ENCODE peak calls at places on chromosomes 13 and 19, in seven cellular contexts. K is IMR-90, L is H9, P is H1, F is mesenchymal stem cell, J is neuronal stem cell, Q is trophoblast cell. T is an unnamed sample.

GRCh38 chr13:106499905-106500304 is 35.6 kb downstream of the EFNB2 start:
- DNase-seq in K (peak; percentile 47), Q (no peak), P (no peak), L (no peak), F (no peak), J (no peak), T (no peak)

GRCh38 chr13:73210218-73210883 is 151.5 kb downstream of the KLF5 start:
- DNase-seq in K (no peak), J (no peak), F (no peak), L (no peak), Q (peak; percentile 82), P (no peak), T (no peak)

GRCh38 chr19:18789883-18790565 is 1.1 kb downstream of the COMP start:
- DNase-seq in J (no peak), L (peak; percentile 81), P (peak; percentile 27), Q (no peak), K (no peak), F (no peak), T (peak; percentile 58)

GRCh38 chr19:46617566-46618079 is 7.3 kb downstream of the PTGIR start:
- DNase-seq in J (no peak), P (no peak), K (no peak), Q (no peak), F (no peak), L (no peak), T (no peak)

GRCh38 chr13:34358811-34359513 is 541.0 kb downstream of the RFC3 start:
- DNase-seq in J (no peak), F (peak; percentile 93), L (no peak), P (no peak), Q (no peak), K (peak; percentile 72), T (no peak)

GRCh38 chr19:45852941-45853340 is 10.0 kb downstream of the SYMPK start:
- DNase-seq in L (no peak), P (no peak), Q (peak; percentile 53), F (no peak), J (no peak), K (no peak), T (no peak)

GRCh38 chr19:32070101-32070500 is 275.3 kb upstream of the ZNF507 start:
- DNase-seq in P (no peak), L (no peak), J (no peak), Q (no peak), K (no peak), F (no peak), T (no peak)

GRCh38 chr19:2494447-2495129 is 18.7 kb downstream of the GADD45B start:
- DNase-seq in L (no peak), K (peak; percentile 79), F (peak; percentile 96), J (no peak), Q (peak; percentile 81), P (no peak), T (peak; percentile 67)

GRCh38 chr13:105918842-105919741 is 616.4 kb downstream of the EFNB2 start:
- DNase-seq in F (peak; percentile 86), J (no peak), L (peak; percentile 51), Q (peak; percentile 95), P (no peak), K (peak; percentile 82), T (peak; percentile 90)

GRCh38 chr19:10654610-10655456 is 687 bp downstream of the ILF3 start:
- DNase-seq in K (no peak), Q (peak; percentile 58), F (peak; percentile 54), P (peak; percentile 72), L (peak; percentile 85), J (peak; percentile 84), T (peak; percentile 91)

GRCh38 chr13:112693831-112694497 is 4.1 kb downstream of the ATP11A start:
- DNase-seq in J (no peak), K (peak; percentile 90), L (peak; percentile 31), F (peak; percentile 52), Q (peak; percentile 96), P (no peak), T (no peak)

GRCh38 chr13:100645382-100645781 is 29.2 kb downstream of the TMTC4 start:
- DNase-seq in Q (no peak), F (no peak), P (no peak), L (no peak), K (no peak), J (no peak), T (no peak)

GRCh38 chr13:28568286-28568685 is 73.4 kb upstream of the FLT1 start:
- DNase-seq in K (peak; percentile 62), F (peak; percentile 66), J (no peak), P (no peak), Q (peak; percentile 82), L (no peak), T (no peak)

GRCh38 chr19:11538232-11539036 is at the start of gene CNN1:
- DNase-seq in Q (no peak), L (peak; percentile 88), F (peak; percentile 94), P (peak; percentile 76), K (peak; percentile 90), J (no peak), T (peak; percentile 98)

GRCh38 chr13:111949311-111949710 is 117.6 kb upstream of the SOX1 start:
- DNase-seq in P (no peak), J (no peak), Q (no peak), L (peak; percentile 9), F (no peak), K (no peak), T (no peak)

GRCh38 chr19:10088949-10089554 is 2.9 kb downstream of the SHFL start:
- DNase-seq in L (no peak), F (no peak), K (no peak), J (no peak), P (no peak), Q (no peak), T (no peak)

GRCh38 chr13:105655046-105655445 is 880.4 kb downstream of the EFNB2 start:
- DNase-seq in Q (peak; percentile 19), J (no peak), P (no peak), F (peak; percentile 6), L (no peak), K (peak; percentile 74), T (no peak)

GRCh38 chr13:52450012-52450792 is at the start of gene VPS36:
- DNase-seq in Q (peak; percentile 99), F (peak; percentile 92), K (peak; percentile 92), P (peak; percentile 78), J (peak; percentile 96), L (peak; percentile 94), T (peak; percentile 95)

GRCh38 chr19:55812449-55812848 is 19.4 kb downstream of the NLRP11 start:
- DNase-seq in K (no peak), P (no peak), Q (no peak), F (no peak), J (no peak), L (no peak), T (no peak)

DNA sequence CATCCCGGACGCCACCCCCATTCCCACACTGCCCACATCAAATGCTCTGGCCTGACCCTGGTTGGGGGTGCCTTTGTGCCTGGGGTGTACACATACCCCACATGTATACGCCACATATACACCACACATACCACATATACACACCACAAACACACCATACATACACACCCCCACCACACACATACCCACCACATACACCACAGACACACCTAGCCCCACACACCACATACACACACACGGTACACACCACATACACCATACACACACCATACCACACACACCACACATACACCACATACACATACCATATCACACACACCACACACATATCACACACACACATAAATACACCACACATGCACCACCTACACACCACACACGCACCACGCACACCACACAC is 10.2 kb downstream of the ERFL start:
- DNase-seq in K (no peak), J (no peak), L (no peak), P (no peak), Q (no peak), F (no peak), T (no peak)
- H3K18ac ChIP-seq in K (no peak overlapping the region), J (no peak overlapping the region), L (no peak overlapping the region), P (no peak overlapping the region), Q (no peak overlapping the region), F (no peak overlapping the region), T (no peak overlapping the region)

GRCh38 chr19:38412491-38412890 is 9.6 kb downstream of the FAM98C start:
- DNase-seq in P (no peak), K (no peak), J (no peak), L (no peak), Q (no peak), F (no peak), T (no peak)

GRCh38 chr19:38412961-38413360 is 10.1 kb downstream of the FAM98C start:
- DNase-seq in J (no peak), P (no peak), K (no peak), L (no peak), F (no peak), Q (no peak), T (no peak)

GRCh38 chr19:38411041-38411712 is 8.3 kb downstream of the FAM98C start:
- DNase-seq in L (no peak), J (no peak), P (no peak), F (no peak), Q (no peak), K (no peak), T (no peak)

GRCh38 chr19:38417146-38417543 is 8.9 kb downstream of the RASGRP4 start:
- DNase-seq in F (no peak), J (no peak), P (no peak), Q (no peak), L (no peak), K (no peak), T (no peak)

GRCh38 chr19:38413416-38413815 is 10.5 kb downstream of the FAM98C start:
- DNase-seq in L (no peak), Q (no peak), J (no peak), F (no peak), P (no peak), K (no peak), T (no peak)
- H3K18ac ChIP-seq in L (no peak overlapping the region), Q (no peak overlapping the region), J (peak overlapping the region; percentile 19), F (no peak overlapping the region), P (no peak overlapping the region), K (no peak overlapping the region), T (no peak overlapping the region)

GRCh38 chr13:94601446-94602431 is at the start of gene GPR180:
- DNase-seq in K (peak; percentile 100), L (peak; percentile 99), Q (peak; percentile 99), P (peak; percentile 99), F (peak; percentile 99), J (peak; percentile 96), T (peak; percentile 100)
- H3K18ac ChIP-seq in K (peak within 1 kb of the TSS; percentile 80), L (peak within 1 kb of the TSS; percentile 95), Q (peak within 1 kb of the TSS; percentile 99), P (peak within 1 kb of the TSS; percentile 99), F (peak within 1 kb of the TSS; percentile 92), J (peak within 1 kb of the TSS; percentile 99), T (peak within 1 kb of the TSS; percentile 9)

GRCh38 chr19:42555801-42556200 is 27.5 kb upstream of the CEACAM1 start:
- DNase-seq in Q (no peak), J (no peak), K (no peak), L (peak; percentile 19), P (no peak), F (no peak), T (no peak)

GRCh38 chr19:42561512-42561911 is 33.2 kb downstream of the CEACAM8 start:
- DNase-seq in L (no peak), J (no peak), Q (no peak), K (no peak), F (no peak), P (no peak), T (peak; percentile 10)

GRCh38 chr19:42555317-42555716 is 27.0 kb upstream of the CEACAM1 start:
- DNase-seq in Q (no peak), P (no peak), L (peak; percentile 35), J (no peak), K (no peak), F (no peak), T (peak; percentile 31)

GRCh38 chr19:42563352-42564210 is 31.1 kb downstream of the CEACAM8 start:
- DNase-seq in P (no peak), J (peak; percentile 20), K (peak; percentile 39), L (peak; percentile 61), Q (peak; percentile 68), F (peak; percentile 32), T (peak; percentile 76)

DNA sequence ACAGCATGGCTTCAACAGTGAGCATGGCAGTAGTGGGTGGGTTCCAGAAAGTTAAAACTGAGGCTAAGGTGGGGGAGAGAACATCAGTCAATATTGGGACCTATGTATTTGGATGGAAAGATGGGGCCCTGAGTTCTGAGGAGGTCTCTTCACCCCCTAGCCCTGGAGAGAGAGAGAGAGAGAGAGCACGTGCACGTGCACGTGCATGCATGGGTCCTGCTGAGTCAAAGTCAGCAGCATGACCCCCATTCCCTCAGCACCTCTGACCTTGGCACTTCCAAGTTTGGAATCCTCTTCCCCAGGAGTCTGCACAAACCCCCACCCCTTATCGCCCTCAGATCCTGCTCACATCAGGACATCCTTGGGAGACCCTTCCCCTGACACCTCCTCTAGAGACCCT is 32.5 kb upstream of the CEACAM1 start:
- DNase-seq in K (no peak), L (no peak), P (no peak), Q (no peak), J (no peak), F (no peak), T (no peak)
- H3K18ac ChIP-seq in K (no peak overlapping the region), L (no peak overlapping the region), P (no peak overlapping the region), Q (no peak overlapping the region), J (no peak overlapping the region), F (no peak overlapping the region), T (no peak overlapping the region)